ENCODE peak calls at places on chromosomes 3 and 15, in four cellular contexts. One of them, this sample, is unnamed. For H3K4me1, the result is how much of the 10 kb centered on the place peaks cover.

GRCh38 chr15:38531509-38531908 is 33.1 kb downstream of the RASGRP1 start:
- DNase-seq in IMR-90: peak
- DNase-seq in heart left ventricle: no peak
- DNase-seq in esophagus muscularis mucosa: no peak
- DNase-seq in this sample: no peak

GRCh38 chr3:73485877-73486311 is 138.8 kb downstream of the PDZRN3 start:
- DNase-seq in IMR-90: no peak
- DNase-seq in heart left ventricle: no peak
- DNase-seq in esophagus muscularis mucosa: peak
- DNase-seq in this sample: no peak

GRCh38 chr3:136937175-136937574 is 20.6 kb upstream of the IL20RB start:
- DNase-seq in IMR-90: no peak
- DNase-seq in heart left ventricle: no peak
- DNase-seq in esophagus muscularis mucosa: no peak
- DNase-seq in this sample: no peak

GRCh38 chr3:155517907-155518306 is 224.4 kb upstream of the STRIT1 start:
- DNase-seq in IMR-90: no peak
- DNase-seq in heart left ventricle: no peak
- DNase-seq in esophagus muscularis mucosa: no peak
- DNase-seq in this sample: no peak

GRCh38 chr3:16085884-16086608 is 88.4 kb upstream of the GALNT15 start:
- DNase-seq in IMR-90: no peak
- DNase-seq in heart left ventricle: peak
- DNase-seq in esophagus muscularis mucosa: no peak
- DNase-seq in this sample: no peak

GRCh38 chr3:8817486-8817885 is 48.1 kb upstream of the OXTR start:
- DNase-seq in IMR-90: no peak
- DNase-seq in heart left ventricle: no peak
- DNase-seq in esophagus muscularis mucosa: no peak
- DNase-seq in this sample: no peak

GRCh38 chr15:42891569-42891968 is 29.0 kb downstream of the TTBK2 start:
- DNase-seq in IMR-90: peak
- DNase-seq in heart left ventricle: no peak
- DNase-seq in esophagus muscularis mucosa: no peak
- DNase-seq in this sample: no peak

GRCh38 chr3:154122096-154122911 is 1.1 kb downstream of the ARHGEF26 start:
- DNase-seq in IMR-90: no peak
- DNase-seq in heart left ventricle: peak
- DNase-seq in esophagus muscularis mucosa: no peak
- DNase-seq in this sample: no peak

GRCh38 chr15:36887214-36888017 is 212.9 kb downstream of the MEIS2 start:
- DNase-seq in IMR-90: no peak
- DNase-seq in heart left ventricle: no peak
- DNase-seq in esophagus muscularis mucosa: no peak
- DNase-seq in this sample: no peak

GRCh38 chr15:63602595-63602994 is 5.4 kb downstream of the FBXL22 start:
- DNase-seq in IMR-90: no peak
- DNase-seq in heart left ventricle: no peak
- DNase-seq in esophagus muscularis mucosa: no peak
- DNase-seq in this sample: no peak

GRCh38 chr3:52184690-52185089 is 13.3 kb upstream of the ALAS1 start:
- DNase-seq in IMR-90: no peak
- DNase-seq in heart left ventricle: no peak
- DNase-seq in esophagus muscularis mucosa: no peak
- DNase-seq in this sample: no peak

GRCh38 chr15:55915221-55915620 is 78.2 kb downstream of the NEDD4 start:
- DNase-seq in IMR-90: no peak
- DNase-seq in heart left ventricle: no peak
- DNase-seq in esophagus muscularis mucosa: no peak
- DNase-seq in this sample: no peak

GRCh38 chr15:75666823-75667501 is 19.2 kb downstream of the SNX33 start:
- DNase-seq in IMR-90: peak
- DNase-seq in heart left ventricle: peak
- DNase-seq in esophagus muscularis mucosa: no peak
- DNase-seq in this sample: peak

GRCh38 chr15:95202569-95203349 is 971.4 kb downstream of the MCTP2 start:
- DNase-seq in IMR-90: peak
- DNase-seq in heart left ventricle: no peak
- DNase-seq in esophagus muscularis mucosa: no peak
- DNase-seq in this sample: no peak

GRCh38 chr3:153127788-153128187 is 34.2 kb upstream of the RAP2B start:
- DNase-seq in IMR-90: peak
- DNase-seq in heart left ventricle: no peak
- DNase-seq in esophagus muscularis mucosa: no peak
- DNase-seq in this sample: no peak

GRCh38 chr15:58248504-58248842 is 110.3 kb downstream of the AQP9 start:
- DNase-seq in IMR-90: no peak
- DNase-seq in heart left ventricle: no peak
- DNase-seq in esophagus muscularis mucosa: no peak
- DNase-seq in this sample: no peak
- TF ChIP-seq POLR2A in IMR-90: no peak
- TF ChIP-seq POLR2A in heart left ventricle: no peak
- TF ChIP-seq POLR2A in esophagus muscularis mucosa: no peak
- TF ChIP-seq POLR2A in this sample: no peak

GRCh38 chr3:127967296-127967695 is 52.3 kb downstream of the KBTBD12 start:
- DNase-seq in IMR-90: peak
- DNase-seq in heart left ventricle: no peak
- DNase-seq in esophagus muscularis mucosa: no peak
- DNase-seq in this sample: no peak
- H3K4me1 ChIP-seq in IMR-90: under half
- H3K4me1 ChIP-seq in heart left ventricle: under half
- H3K4me1 ChIP-seq in esophagus muscularis mucosa: under half
- H3K4me1 ChIP-seq in this sample: under half

GRCh38 chr15:67066041-67067021 is 929 bp downstream of the SMAD3 start:
- DNase-seq in IMR-90: peak
- DNase-seq in heart left ventricle: peak
- DNase-seq in esophagus muscularis mucosa: no peak
- DNase-seq in this sample: no peak
- TF ChIP-seq POLR2A in IMR-90: no peak
- TF ChIP-seq POLR2A in heart left ventricle: no peak
- TF ChIP-seq POLR2A in esophagus muscularis mucosa: no peak
- TF ChIP-seq POLR2A in this sample: no peak

GRCh38 chr15:67850995-67851535 is 11.2 kb upstream of the RNU6-1 start:
- DNase-seq in IMR-90: peak
- DNase-seq in heart left ventricle: no peak
- DNase-seq in esophagus muscularis mucosa: no peak
- DNase-seq in this sample: no peak
- H3K4me1 ChIP-seq in IMR-90: under half
- H3K4me1 ChIP-seq in heart left ventricle: under half
- H3K4me1 ChIP-seq in esophagus muscularis mucosa: under half
- H3K4me1 ChIP-seq in this sample: under half

GRCh38 chr3:179451335-179452165 is at the start of gene GNB4:
- DNase-seq in IMR-90: peak
- DNase-seq in heart left ventricle: peak
- DNase-seq in esophagus muscularis mucosa: peak
- DNase-seq in this sample: peak
- TF ChIP-seq POLR2A in IMR-90: peak
- TF ChIP-seq POLR2A in heart left ventricle: peak
- TF ChIP-seq POLR2A in esophagus muscularis mucosa: no peak
- TF ChIP-seq POLR2A in this sample: no peak

GRCh38 chr3:124635169-124635539 is 95.1 kb upstream of the UMPS start:
- DNase-seq in IMR-90: no peak
- DNase-seq in heart left ventricle: no peak
- DNase-seq in esophagus muscularis mucosa: no peak
- DNase-seq in this sample: no peak
- H3K4me1 ChIP-seq in IMR-90: under half
- H3K4me1 ChIP-seq in heart left ventricle: under half
- H3K4me1 ChIP-seq in esophagus muscularis mucosa: under half
- H3K4me1 ChIP-seq in this sample: under half

DNA sequence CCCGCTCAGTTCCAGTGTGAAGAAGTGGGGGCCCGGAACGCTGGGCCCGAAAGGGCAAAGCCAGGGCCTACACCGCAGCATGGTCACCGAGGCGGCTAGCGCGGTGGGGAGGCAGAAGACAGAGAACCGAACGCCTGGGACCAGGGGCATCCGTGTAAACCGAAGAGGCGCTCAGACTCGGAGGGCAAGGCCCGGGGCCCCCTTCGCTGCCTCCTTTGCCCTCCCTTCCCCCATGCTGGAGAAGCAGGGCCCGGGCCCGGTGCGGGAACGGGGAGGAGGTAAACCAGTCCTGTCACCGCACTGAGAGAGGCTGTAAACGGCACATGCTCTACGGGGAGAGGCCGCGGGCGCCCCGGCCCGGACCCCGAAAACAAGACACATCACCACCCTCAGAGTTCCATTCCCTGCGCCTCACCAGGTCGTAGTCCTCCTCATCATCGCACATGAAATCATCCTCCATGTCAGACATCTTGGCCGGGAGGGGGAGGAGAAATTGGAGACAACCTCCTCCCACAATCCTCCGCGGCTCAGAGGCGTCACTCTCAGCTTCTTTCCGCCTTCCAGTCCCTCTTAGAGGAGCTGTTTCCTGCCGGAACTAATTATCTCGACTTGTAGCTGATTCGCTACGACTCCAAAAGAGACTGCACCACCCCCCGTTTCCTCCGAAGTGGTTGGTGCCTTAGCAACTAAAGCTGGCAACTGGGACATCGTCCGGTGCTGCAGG is at the start of gene COPS2:
- DNase-seq in IMR-90: peak
- DNase-seq in heart left ventricle: peak
- DNase-seq in esophagus muscularis mucosa: peak
- DNase-seq in this sample: peak
- TF ChIP-seq POLR2A in IMR-90: peak
- TF ChIP-seq POLR2A in heart left ventricle: peak
- TF ChIP-seq POLR2A in esophagus muscularis mucosa: peak
- TF ChIP-seq POLR2A in this sample: no peak

DNA sequence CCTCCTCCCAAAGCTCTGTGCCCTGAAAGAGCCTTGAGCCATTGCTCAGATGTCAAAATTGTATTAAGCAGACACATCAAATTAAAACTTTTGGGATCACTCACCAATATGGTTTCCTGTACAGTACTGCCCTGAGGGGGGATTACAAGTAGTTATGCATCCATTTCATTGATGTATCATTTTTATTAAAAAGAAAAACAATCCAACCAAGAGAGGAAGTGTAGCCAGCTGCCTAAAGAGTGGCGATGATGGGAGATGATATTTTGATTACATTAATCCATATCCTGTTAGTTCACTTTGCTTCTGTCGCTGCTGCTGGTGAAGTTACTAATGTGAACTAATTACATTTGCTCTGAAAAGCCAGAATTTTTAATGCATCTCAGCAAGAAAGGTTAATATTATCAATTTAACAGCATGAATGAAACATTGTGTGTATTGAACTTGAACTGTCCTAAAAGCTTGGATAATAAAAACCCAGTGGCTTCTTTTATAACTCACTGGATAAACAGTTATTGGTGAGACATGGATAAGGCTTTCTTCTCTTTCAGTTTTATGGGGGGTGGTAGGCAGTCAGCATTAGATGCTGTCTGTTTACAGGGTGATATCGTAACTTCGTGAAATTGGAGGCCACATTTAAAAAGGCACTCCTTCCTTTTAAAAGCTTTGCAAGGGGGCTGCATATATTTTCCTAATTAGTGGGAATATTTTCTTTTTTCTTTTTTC is 87.7 kb downstream of the IGF1R start:
- DNase-seq in IMR-90: no peak
- DNase-seq in heart left ventricle: no peak
- DNase-seq in esophagus muscularis mucosa: no peak
- DNase-seq in this sample: no peak
- H3K4me1 ChIP-seq in IMR-90: under half
- H3K4me1 ChIP-seq in heart left ventricle: under half
- H3K4me1 ChIP-seq in esophagus muscularis mucosa: half or more
- H3K4me1 ChIP-seq in this sample: half or more